ENCODE peak calls at places on chromosomes 5 and 9, in four cellular contexts. One of them, this sample, is unnamed.

GRCh38 chr5:68950111-68950510 is 143.7 kb upstream of the SLC30A5 start:
- DNase-seq in H54: no peak
- DNase-seq in sigmoid colon: no peak
- DNase-seq in GM12891: no peak
- DNase-seq in this sample: peak

GRCh38 chr9:22354699-22355384 is 91.8 kb upstream of the DMRTA1 start:
- DNase-seq in sigmoid colon: no peak
- DNase-seq in GM12891: no peak
- DNase-seq in H54: no peak
- DNase-seq in this sample: no peak

GRCh38 chr5:140631063-140631462 is 1.9 kb downstream of the CD14 start:
- DNase-seq in H54: no peak
- DNase-seq in GM12891: no peak
- DNase-seq in sigmoid colon: no peak
- DNase-seq in this sample: no peak

GRCh38 chr5:145912019-145912418 is 24.4 kb upstream of the SH3RF2 start:
- DNase-seq in GM12891: no peak
- DNase-seq in H54: no peak
- DNase-seq in sigmoid colon: no peak
- DNase-seq in this sample: no peak

GRCh38 chr9:122228906-122229837 is at the start of gene LHX6:
- DNase-seq in GM12891: peak
- DNase-seq in sigmoid colon: no peak
- DNase-seq in H54: peak
- DNase-seq in this sample: no peak

GRCh38 chr5:128227984-128228383 is 144.4 kb downstream of the SLC12A2 start:
- DNase-seq in GM12891: no peak
- DNase-seq in H54: peak
- DNase-seq in sigmoid colon: no peak
- DNase-seq in this sample: no peak

GRCh38 chr9:5783982-5784381 is 48.9 kb downstream of the ERMP1 start:
- DNase-seq in GM12891: no peak
- DNase-seq in sigmoid colon: no peak
- DNase-seq in H54: no peak
- DNase-seq in this sample: no peak

GRCh38 chr5:31853398-31854135 is 214.6 kb downstream of the PDZD2 start:
- DNase-seq in GM12891: no peak
- DNase-seq in sigmoid colon: no peak
- DNase-seq in H54: no peak
- DNase-seq in this sample: no peak

GRCh38 chr5:73694089-73694488 is 68.1 kb downstream of the ARHGEF28 start:
- DNase-seq in H54: no peak
- DNase-seq in sigmoid colon: no peak
- DNase-seq in GM12891: no peak
- DNase-seq in this sample: no peak

GRCh38 chr5:145540375-145540774 is 294.8 kb downstream of the PRELID2 start:
- DNase-seq in GM12891: no peak
- DNase-seq in H54: no peak
- DNase-seq in sigmoid colon: no peak
- DNase-seq in this sample: no peak

GRCh38 chr5:153222956-153223355 is 267.5 kb upstream of the GRIA1 start:
- DNase-seq in GM12891: no peak
- DNase-seq in sigmoid colon: no peak
- DNase-seq in H54: no peak
- DNase-seq in this sample: no peak

GRCh38 chr9:73780916-73781315 is 629.3 kb downstream of the ANXA1 start:
- DNase-seq in sigmoid colon: no peak
- DNase-seq in H54: peak
- DNase-seq in GM12891: no peak
- DNase-seq in this sample: no peak

GRCh38 chr9:16105576-16105975 is 552.7 kb downstream of the CCDC171 start:
- DNase-seq in GM12891: no peak
- DNase-seq in H54: no peak
- DNase-seq in sigmoid colon: no peak
- DNase-seq in this sample: no peak

GRCh38 chr9:132094314-132094791 is 14.7 kb upstream of the MED27 start:
- DNase-seq in H54: no peak
- DNase-seq in GM12891: no peak
- DNase-seq in sigmoid colon: no peak
- DNase-seq in this sample: no peak

GRCh38 chr9:95857896-95858295 is 17.6 kb upstream of the ERCC6L2 start:
- DNase-seq in sigmoid colon: no peak
- DNase-seq in H54: no peak
- DNase-seq in GM12891: no peak
- DNase-seq in this sample: no peak

GRCh38 chr5:146671561-146671960 is 155.6 kb upstream of the GPR151 start:
- DNase-seq in H54: no peak
- DNase-seq in sigmoid colon: no peak
- DNase-seq in GM12891: no peak
- DNase-seq in this sample: no peak

GRCh38 chr5:10400834-10401233 is 40.8 kb upstream of the ROPN1L start:
- DNase-seq in sigmoid colon: no peak
- DNase-seq in H54: no peak
- DNase-seq in GM12891: no peak
- DNase-seq in this sample: no peak

GRCh38 chr5:32123058-32123805 is 50.9 kb downstream of the GOLPH3 start:
- DNase-seq in sigmoid colon: no peak
- DNase-seq in H54: no peak
- DNase-seq in GM12891: no peak
- DNase-seq in this sample: no peak

GRCh38 chr5:170297589-170298462 is at the start of gene LCP2:
- DNase-seq in sigmoid colon: peak
- DNase-seq in H54: no peak
- DNase-seq in GM12891: no peak
- DNase-seq in this sample: no peak

GRCh38 chr5:55633574-55634203 is 78.4 kb downstream of the SLC38A9 start:
- DNase-seq in GM12891: no peak
- DNase-seq in sigmoid colon: no peak
- DNase-seq in H54: peak
- DNase-seq in this sample: no peak

GRCh38 chr5:149776376-149777305 is 46.5 kb downstream of the PPARGC1B start:
- DNase-seq in sigmoid colon: no peak
- DNase-seq in H54: no peak
- DNase-seq in GM12891: no peak
- DNase-seq in this sample: no peak

GRCh38 chr5:146203011-146203871 is at the start of gene RBM27:
- DNase-seq in GM12891: peak
- DNase-seq in sigmoid colon: peak
- DNase-seq in H54: peak
- DNase-seq in this sample: peak

GRCh38 chr5:31471916-31472315 is 60.0 kb downstream of the DROSHA start:
- DNase-seq in GM12891: no peak
- DNase-seq in sigmoid colon: no peak
- DNase-seq in H54: no peak
- DNase-seq in this sample: no peak

DNA sequence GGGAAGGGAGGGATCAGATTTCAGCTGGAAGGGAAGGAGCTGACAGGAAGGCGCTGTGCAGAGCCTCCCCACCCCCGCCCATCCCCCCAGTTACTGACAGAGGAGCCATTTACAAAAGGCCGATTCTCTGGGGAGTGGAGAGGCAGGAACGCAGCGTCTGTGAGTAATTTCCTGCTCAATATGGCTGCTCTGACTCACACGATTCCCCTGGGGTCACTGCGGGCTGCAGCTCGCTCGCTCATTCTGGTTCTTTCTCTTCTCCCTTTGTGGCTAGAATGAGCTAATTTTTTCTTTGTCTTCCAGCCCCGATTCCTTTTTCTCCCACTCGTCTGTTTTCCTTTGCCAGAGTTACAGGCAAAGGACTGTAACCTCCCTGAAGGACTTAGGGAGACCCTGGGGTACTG is 28.8 kb downstream of the PTPA start:
- DNase-seq in sigmoid colon: peak
- DNase-seq in H54: peak
- DNase-seq in GM12891: peak
- DNase-seq in this sample: peak
- TF ChIP-seq POLR2A in sigmoid colon: peak
- TF ChIP-seq POLR2A in H54: peak
- TF ChIP-seq POLR2A in GM12891: peak
- TF ChIP-seq POLR2A in this sample: no peak

DNA sequence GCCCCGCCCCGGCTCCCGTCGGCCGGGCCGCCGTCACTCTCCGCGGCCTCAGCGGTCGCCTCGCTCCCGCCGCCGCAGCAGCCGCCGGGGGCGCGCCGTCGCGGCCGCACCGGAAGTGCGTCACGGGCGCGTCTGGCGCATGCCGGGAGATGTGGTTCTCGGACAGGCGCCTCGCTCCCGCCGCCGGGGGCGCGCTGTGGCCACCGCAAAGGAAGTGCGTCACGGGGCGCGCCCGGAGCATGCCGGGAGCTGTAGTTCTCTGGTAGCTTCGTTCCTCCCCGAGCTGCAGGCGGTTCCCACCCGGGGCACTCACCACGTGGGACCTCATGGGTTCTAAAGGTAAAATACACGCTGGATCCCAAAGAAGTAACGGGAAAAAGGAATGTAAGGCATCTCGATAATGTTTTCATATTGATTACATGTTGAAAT is at the start of gene UBAC1:
- DNase-seq in GM12891: peak
- DNase-seq in sigmoid colon: peak
- DNase-seq in H54: peak
- DNase-seq in this sample: peak
- TF ChIP-seq POLR2A in GM12891: no peak
- TF ChIP-seq POLR2A in sigmoid colon: no peak
- TF ChIP-seq POLR2A in H54: peak
- TF ChIP-seq POLR2A in this sample: no peak

DNA sequence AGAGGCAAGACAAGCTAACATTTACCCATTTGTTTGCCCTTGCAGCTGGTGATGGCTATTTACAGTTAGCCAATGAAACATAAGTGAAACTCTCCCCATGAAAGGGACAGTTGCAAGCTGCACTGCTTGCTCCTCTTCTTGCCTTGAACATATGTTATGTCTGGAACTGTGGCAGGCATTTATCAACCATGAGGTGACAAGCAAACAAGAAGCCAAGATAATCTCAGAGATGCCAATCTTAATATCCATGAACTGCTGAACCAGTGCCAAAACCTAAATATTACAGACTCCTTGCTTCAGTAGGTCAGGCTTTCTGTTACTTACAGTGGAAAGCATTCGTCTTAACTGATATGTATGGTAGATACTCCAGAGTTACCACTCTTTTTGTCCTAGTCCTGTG is 133.4 kb downstream of the ACTBL2 start:
- DNase-seq in GM12891: no peak
- DNase-seq in sigmoid colon: no peak
- DNase-seq in H54: no peak
- DNase-seq in this sample: no peak
- TF ChIP-seq POLR2A in GM12891: no peak
- TF ChIP-seq POLR2A in sigmoid colon: no peak
- TF ChIP-seq POLR2A in H54: no peak
- TF ChIP-seq POLR2A in this sample: no peak

DNA sequence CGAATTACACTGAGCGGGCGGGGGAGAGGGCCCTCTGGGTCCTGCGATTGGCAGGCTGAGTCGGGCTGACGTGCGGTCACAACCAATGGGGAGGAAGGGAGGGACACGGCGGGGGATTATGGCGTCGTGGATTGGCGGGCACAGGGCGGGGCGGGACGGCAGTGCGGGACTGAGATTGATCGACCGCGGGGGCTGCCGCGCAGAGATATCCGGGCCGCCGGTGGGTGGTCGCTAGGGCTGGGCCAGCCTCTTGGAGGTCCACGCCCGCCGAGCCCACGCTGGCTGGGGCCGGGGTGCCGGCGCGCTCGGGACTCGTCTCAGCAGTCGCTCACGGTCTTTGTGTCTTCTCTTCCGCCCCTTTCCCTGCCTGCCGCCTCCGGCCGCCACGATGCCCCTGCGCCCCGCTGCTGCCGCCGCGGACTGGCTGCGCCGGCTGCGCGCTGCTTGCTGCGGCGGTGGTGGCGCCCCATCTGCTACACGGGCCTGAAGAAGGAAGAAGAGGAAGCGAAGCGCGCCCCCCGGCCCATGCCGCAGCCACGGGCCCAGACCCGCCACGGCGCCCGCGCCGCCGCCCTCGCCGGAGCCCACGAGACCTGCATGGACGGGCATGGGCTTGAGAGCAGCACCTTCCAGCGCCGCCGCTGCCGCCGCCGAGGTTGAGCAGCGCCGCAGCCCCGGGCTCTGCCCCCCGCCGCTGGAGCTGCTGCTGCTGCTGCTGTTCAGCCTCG is at the start of gene RGMB:
- DNase-seq in sigmoid colon: peak
- DNase-seq in H54: peak
- DNase-seq in GM12891: peak
- DNase-seq in this sample: peak
- TF ChIP-seq POLR2A in sigmoid colon: peak
- TF ChIP-seq POLR2A in H54: peak
- TF ChIP-seq POLR2A in GM12891: no peak
- TF ChIP-seq POLR2A in this sample: peak

DNA sequence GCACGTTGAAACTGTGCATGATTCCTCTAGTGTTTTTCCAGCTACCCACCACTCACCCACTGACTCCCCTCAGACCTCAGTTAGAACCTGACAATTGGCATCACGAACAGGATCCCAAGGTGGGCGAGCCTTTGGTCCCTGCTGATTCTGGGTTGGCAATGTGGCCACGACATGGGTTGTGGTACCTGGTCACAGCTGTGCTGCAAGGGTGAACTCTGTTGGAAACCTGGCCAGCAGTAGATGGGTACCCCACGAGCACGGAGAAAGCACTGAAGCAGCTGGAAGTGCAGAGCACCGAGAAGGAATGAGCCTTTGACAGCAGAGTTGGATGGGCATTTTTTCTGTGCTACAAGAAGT is 180.1 kb downstream of the PDE4D start:
- DNase-seq in GM12891: no peak
- DNase-seq in sigmoid colon: peak
- DNase-seq in H54: no peak
- DNase-seq in this sample: no peak
- TF ChIP-seq POLR2A in GM12891: no peak
- TF ChIP-seq POLR2A in sigmoid colon: no peak
- TF ChIP-seq POLR2A in H54: no peak
- TF ChIP-seq POLR2A in this sample: no peak

GRCh38 chr5:177133119-177133844 is at the start of gene NSD1:
- DNase-seq in H54: peak
- DNase-seq in GM12891: peak
- DNase-seq in sigmoid colon: peak
- DNase-seq in this sample: peak
- TF ChIP-seq POLR2A in H54: peak
- TF ChIP-seq POLR2A in GM12891: peak
- TF ChIP-seq POLR2A in sigmoid colon: no peak
- TF ChIP-seq POLR2A in this sample: peak

This sample was measured in testis.